ENCODE peak calls at places on chromosomes 5 and 9, in six cellular contexts. One of them, this sample, is unnamed.

GRCh38 chr5:112346411-112347044 is 72.5 kb downstream of the EPB41L4A start:
- DNase-seq in IMR-90: no peak
- DNase-seq in neuronal stem cell: no peak
- DNase-seq in H1: no peak
- DNase-seq in mesenchymal stem cell: no peak
- DNase-seq in trophoblast cell: no peak
- DNase-seq in this sample: no peak

GRCh38 chr5:42547146-42547545 is 123.9 kb downstream of the GHR start:
- DNase-seq in mesenchymal stem cell: peak
- DNase-seq in trophoblast cell: no peak
- DNase-seq in H1: no peak
- DNase-seq in IMR-90: peak
- DNase-seq in neuronal stem cell: no peak
- DNase-seq in this sample: no peak

GRCh38 chr9:32928145-32928763 is 73.2 kb downstream of the APTX start:
- DNase-seq in IMR-90: peak
- DNase-seq in trophoblast cell: peak
- DNase-seq in mesenchymal stem cell: no peak
- DNase-seq in H1: no peak
- DNase-seq in neuronal stem cell: no peak
- DNase-seq in this sample: no peak

GRCh38 chr5:1156033-1156753 is 44.3 kb upstream of the SLC12A7 start:
- DNase-seq in mesenchymal stem cell: no peak
- DNase-seq in neuronal stem cell: no peak
- DNase-seq in trophoblast cell: no peak
- DNase-seq in IMR-90: no peak
- DNase-seq in H1: no peak
- DNase-seq in this sample: peak

GRCh38 chr9:126238415-126238814 is 88.2 kb upstream of the MVB12B start:
- DNase-seq in neuronal stem cell: no peak
- DNase-seq in IMR-90: no peak
- DNase-seq in mesenchymal stem cell: no peak
- DNase-seq in H1: no peak
- DNase-seq in trophoblast cell: no peak
- DNase-seq in this sample: no peak

GRCh38 chr9:113712053-113712452 is 164.1 kb upstream of the ZNF618 start:
- DNase-seq in neuronal stem cell: no peak
- DNase-seq in trophoblast cell: no peak
- DNase-seq in mesenchymal stem cell: no peak
- DNase-seq in H1: peak
- DNase-seq in IMR-90: peak
- DNase-seq in this sample: no peak

GRCh38 chr5:59810041-59810440 is 83.5 kb downstream of the PDE4D start:
- DNase-seq in neuronal stem cell: peak
- DNase-seq in trophoblast cell: peak
- DNase-seq in mesenchymal stem cell: peak
- DNase-seq in H1: peak
- DNase-seq in IMR-90: peak
- DNase-seq in this sample: peak

GRCh38 chr9:110923601-110924000 is 114.7 kb downstream of the LPAR1 start:
- DNase-seq in trophoblast cell: no peak
- DNase-seq in mesenchymal stem cell: peak
- DNase-seq in H1: no peak
- DNase-seq in IMR-90: peak
- DNase-seq in neuronal stem cell: no peak
- DNase-seq in this sample: no peak

GRCh38 chr5:78550891-78551290 is 97.7 kb downstream of the LHFPL2 start:
- DNase-seq in neuronal stem cell: no peak
- DNase-seq in mesenchymal stem cell: peak
- DNase-seq in H1: no peak
- DNase-seq in IMR-90: peak
- DNase-seq in trophoblast cell: no peak
- DNase-seq in this sample: no peak

GRCh38 chr5:172570594-172571334 is 70.3 kb upstream of the NEURL1B start:
- DNase-seq in H1: no peak
- DNase-seq in trophoblast cell: no peak
- DNase-seq in IMR-90: no peak
- DNase-seq in neuronal stem cell: no peak
- DNase-seq in mesenchymal stem cell: no peak
- DNase-seq in this sample: no peak

GRCh38 chr9:124716795-124717194 is 54.3 kb downstream of the NR6A1 start:
- DNase-seq in H1: no peak
- DNase-seq in trophoblast cell: no peak
- DNase-seq in neuronal stem cell: no peak
- DNase-seq in mesenchymal stem cell: no peak
- DNase-seq in IMR-90: peak
- DNase-seq in this sample: no peak

GRCh38 chr5:125536582-125536981 is 790.1 kb upstream of the ZNF608 start:
- DNase-seq in H1: no peak
- DNase-seq in IMR-90: peak
- DNase-seq in trophoblast cell: no peak
- DNase-seq in mesenchymal stem cell: peak
- DNase-seq in neuronal stem cell: no peak
- DNase-seq in this sample: no peak

GRCh38 chr9:130184983-130185382 is 12.8 kb downstream of the NCS1 start:
- DNase-seq in H1: no peak
- DNase-seq in IMR-90: no peak
- DNase-seq in trophoblast cell: no peak
- DNase-seq in neuronal stem cell: no peak
- DNase-seq in mesenchymal stem cell: peak
- DNase-seq in this sample: no peak

GRCh38 chr5:39274388-39275085 is 55.2 kb upstream of the FYB1 start:
- DNase-seq in neuronal stem cell: no peak
- DNase-seq in H1: no peak
- DNase-seq in mesenchymal stem cell: no peak
- DNase-seq in trophoblast cell: no peak
- DNase-seq in IMR-90: no peak
- DNase-seq in this sample: no peak

GRCh38 chr9:129946596-129946995 is 96.4 kb downstream of the FNBP1 start:
- DNase-seq in mesenchymal stem cell: no peak
- DNase-seq in IMR-90: no peak
- DNase-seq in trophoblast cell: peak
- DNase-seq in neuronal stem cell: no peak
- DNase-seq in H1: no peak
- DNase-seq in this sample: no peak

GRCh38 chr5:133421394-133421793 is 190.9 kb downstream of the FSTL4 start:
- DNase-seq in trophoblast cell: peak
- DNase-seq in mesenchymal stem cell: peak
- DNase-seq in H1: peak
- DNase-seq in neuronal stem cell: no peak
- DNase-seq in IMR-90: no peak
- DNase-seq in this sample: peak

GRCh38 chr9:1319436-1319835 is 269.3 kb downstream of the DMRT2 start:
- DNase-seq in mesenchymal stem cell: no peak
- DNase-seq in trophoblast cell: no peak
- DNase-seq in IMR-90: no peak
- DNase-seq in neuronal stem cell: no peak
- DNase-seq in H1: no peak
- DNase-seq in this sample: no peak

GRCh38 chr9:1320041-1320440 is 269.9 kb downstream of the DMRT2 start:
- DNase-seq in H1: no peak
- DNase-seq in IMR-90: no peak
- DNase-seq in mesenchymal stem cell: no peak
- DNase-seq in neuronal stem cell: no peak
- DNase-seq in trophoblast cell: no peak
- DNase-seq in this sample: no peak

DNA sequence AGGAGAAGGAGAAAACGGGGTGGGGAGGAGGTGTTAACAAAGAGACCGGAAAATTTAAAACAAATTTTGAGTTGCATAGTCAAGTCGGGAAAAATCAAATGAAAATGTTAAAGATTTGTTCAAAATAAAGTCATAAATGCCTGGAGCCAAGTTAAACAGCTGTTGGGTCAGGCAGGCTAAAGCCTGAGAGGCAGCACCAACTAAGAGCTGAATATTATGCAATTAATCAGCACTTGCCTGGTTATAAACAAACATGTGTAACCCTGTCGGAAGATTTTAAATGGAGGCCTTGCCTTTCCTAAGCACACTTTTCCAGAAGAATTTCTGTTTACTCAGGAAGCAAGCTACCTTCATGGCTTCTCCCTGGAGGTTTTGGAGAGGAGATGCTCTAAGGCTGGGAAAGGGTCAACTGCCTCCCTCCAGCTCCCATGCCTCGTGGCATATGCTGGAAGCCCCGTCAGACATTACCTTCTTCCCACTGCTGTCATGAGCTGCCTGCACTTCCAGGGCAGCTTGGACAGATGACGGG is 270.6 kb downstream of the DMRT2 start:
- DNase-seq in neuronal stem cell: no peak
- DNase-seq in H1: no peak
- DNase-seq in mesenchymal stem cell: no peak
- DNase-seq in IMR-90: no peak
- DNase-seq in trophoblast cell: no peak
- DNase-seq in this sample: no peak
- H3K14ac ChIP-seq in neuronal stem cell: no peak
- H3K14ac ChIP-seq in H1: no peak
- H3K14ac ChIP-seq in mesenchymal stem cell: no peak
- H3K14ac ChIP-seq in IMR-90: no peak
- H3K14ac ChIP-seq in trophoblast cell: no peak
- H3K14ac ChIP-seq in this sample: no peak

GRCh38 chr9:136645343-136645902 is 17.3 kb upstream of the EGFL7 start:
- DNase-seq in H1: peak
- DNase-seq in trophoblast cell: no peak
- DNase-seq in neuronal stem cell: no peak
- DNase-seq in IMR-90: no peak
- DNase-seq in mesenchymal stem cell: no peak
- DNase-seq in this sample: no peak

GRCh38 chr9:136645903-136646754 is 16.6 kb upstream of the EGFL7 start:
- DNase-seq in mesenchymal stem cell: no peak
- DNase-seq in trophoblast cell: peak
- DNase-seq in IMR-90: no peak
- DNase-seq in H1: peak
- DNase-seq in neuronal stem cell: no peak
- DNase-seq in this sample: no peak

GRCh38 chr9:136644593-136645342 is 17.9 kb upstream of the EGFL7 start:
- DNase-seq in IMR-90: peak
- DNase-seq in H1: peak
- DNase-seq in neuronal stem cell: peak
- DNase-seq in mesenchymal stem cell: peak
- DNase-seq in trophoblast cell: peak
- DNase-seq in this sample: peak

GRCh38 chr9:136643596-136644342 is 18.9 kb upstream of the EGFL7 start:
- DNase-seq in trophoblast cell: peak
- DNase-seq in neuronal stem cell: no peak
- DNase-seq in IMR-90: no peak
- DNase-seq in H1: peak
- DNase-seq in mesenchymal stem cell: no peak
- DNase-seq in this sample: no peak

GRCh38 chr9:136644343-136644592 is 18.4 kb upstream of the EGFL7 start:
- DNase-seq in neuronal stem cell: no peak
- DNase-seq in mesenchymal stem cell: no peak
- DNase-seq in IMR-90: peak
- DNase-seq in H1: no peak
- DNase-seq in trophoblast cell: no peak
- DNase-seq in this sample: no peak
- H3K14ac ChIP-seq in neuronal stem cell: no peak
- H3K14ac ChIP-seq in mesenchymal stem cell: no peak
- H3K14ac ChIP-seq in IMR-90: no peak
- H3K14ac ChIP-seq in H1: no peak
- H3K14ac ChIP-seq in trophoblast cell: no peak
- H3K14ac ChIP-seq in this sample: no peak

DNA sequence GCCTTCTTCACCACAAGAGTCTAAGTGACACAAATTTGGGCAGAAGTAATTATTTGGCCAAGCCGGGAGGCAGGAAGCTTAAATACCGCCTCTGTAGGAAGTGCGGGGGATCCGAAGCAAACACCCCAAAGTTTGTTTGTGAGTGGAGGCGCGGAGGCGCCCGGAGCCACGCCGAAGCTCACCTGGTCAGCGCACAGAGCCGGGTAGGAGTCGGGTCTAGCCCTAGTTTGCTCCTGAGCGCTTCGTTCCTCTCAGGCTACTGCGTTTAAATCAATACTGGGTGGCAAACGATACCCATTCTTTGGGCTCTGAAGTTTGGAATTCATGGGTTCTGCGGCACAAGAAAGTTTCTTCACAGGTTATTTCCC is 858 bp downstream of the MCC start:
- DNase-seq in H1: no peak
- DNase-seq in IMR-90: peak
- DNase-seq in trophoblast cell: no peak
- DNase-seq in mesenchymal stem cell: peak
- DNase-seq in neuronal stem cell: peak
- DNase-seq in this sample: peak
- H3K14ac ChIP-seq in H1: no peak
- H3K14ac ChIP-seq in IMR-90: peak
- H3K14ac ChIP-seq in trophoblast cell: no peak
- H3K14ac ChIP-seq in mesenchymal stem cell: no peak
- H3K14ac ChIP-seq in neuronal stem cell: no peak
- H3K14ac ChIP-seq in this sample: peak

DNA sequence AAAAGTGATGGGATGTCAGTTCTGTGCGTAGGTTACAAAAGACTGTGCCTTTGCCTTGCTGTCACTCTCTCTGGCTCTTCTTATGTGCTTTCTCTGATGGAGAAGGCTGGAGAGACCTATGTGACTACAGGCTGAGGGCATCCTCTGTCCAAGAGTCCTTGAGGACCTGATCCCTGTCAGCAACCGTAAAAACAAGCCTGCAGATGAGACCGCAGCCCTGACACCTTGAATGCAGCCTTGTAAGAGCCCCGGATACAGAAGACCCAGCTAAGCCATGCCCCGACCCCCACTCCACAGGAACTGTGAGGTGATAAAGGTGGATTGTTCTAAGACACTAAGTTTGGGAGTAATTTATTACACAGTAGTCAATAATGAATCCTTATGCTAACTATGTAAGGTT is 32.6 kb upstream of the FRRS1L start:
- DNase-seq in mesenchymal stem cell: no peak
- DNase-seq in H1: no peak
- DNase-seq in neuronal stem cell: no peak
- DNase-seq in IMR-90: no peak
- DNase-seq in trophoblast cell: no peak
- DNase-seq in this sample: no peak
- H3K14ac ChIP-seq in mesenchymal stem cell: no peak
- H3K14ac ChIP-seq in H1: no peak
- H3K14ac ChIP-seq in neuronal stem cell: no peak
- H3K14ac ChIP-seq in IMR-90: no peak
- H3K14ac ChIP-seq in trophoblast cell: no peak
- H3K14ac ChIP-seq in this sample: no peak

DNA sequence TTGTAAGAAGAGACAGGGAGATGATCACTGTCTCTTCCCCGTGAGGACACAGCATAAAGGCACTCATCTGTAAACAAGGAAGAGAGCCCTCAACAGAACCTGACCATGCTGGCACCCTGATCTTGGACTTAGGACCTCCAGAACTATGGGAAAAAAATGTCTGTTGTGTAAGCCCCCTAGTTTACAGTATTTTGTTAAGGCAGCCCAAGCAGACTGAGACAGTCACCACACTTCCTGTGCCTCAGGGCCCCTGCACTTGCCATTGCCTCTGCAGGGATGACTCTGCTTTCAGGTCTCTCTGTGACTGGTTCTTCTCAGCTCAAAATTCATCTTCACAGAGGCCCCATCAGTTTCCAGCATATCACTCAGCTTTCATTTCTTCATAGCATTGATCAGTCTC is 372.1 kb downstream of the TLE1 start:
- DNase-seq in IMR-90: no peak
- DNase-seq in H1: no peak
- DNase-seq in mesenchymal stem cell: no peak
- DNase-seq in neuronal stem cell: no peak
- DNase-seq in trophoblast cell: peak
- DNase-seq in this sample: no peak
- H3K14ac ChIP-seq in IMR-90: no peak
- H3K14ac ChIP-seq in H1: no peak
- H3K14ac ChIP-seq in mesenchymal stem cell: no peak
- H3K14ac ChIP-seq in neuronal stem cell: no peak
- H3K14ac ChIP-seq in trophoblast cell: no peak
- H3K14ac ChIP-seq in this sample: no peak

This sample was measured in H9.